ENCODE peak calls at places on chromosomes 7 and 10, in five cellular contexts. D is KBM-7, R is skeletal muscle cell, E is progenitor cell of endocrine pancreas, S is tibial artery. Y is an unnamed sample.

GRCh38 chr10:73991846-73992245 is 6.1 kb upstream of the VCL start:
- DNase-seq in D (peak; percentile 92), R (no peak), E (no peak), S (peak; percentile 35), Y (no peak)

GRCh38 chr7:2555121-2556052 is at the start of gene BRAT1:
- DNase-seq in D (peak; percentile 95), R (peak; percentile 71), E (peak; percentile 94), S (peak; percentile 97), Y (peak; percentile 91)

GRCh38 chr7:140734096-140734495 is 37.6 kb downstream of the NDUFB2 start:
- DNase-seq in D (no peak), R (no peak), E (no peak), S (no peak), Y (no peak)

GRCh38 chr10:118763202-118763988 is 8.6 kb upstream of the CACUL1 start:
- DNase-seq in D (no peak), R (no peak), E (no peak), S (no peak), Y (no peak)

GRCh38 chr10:12476661-12477060 is 127.3 kb downstream of the CAMK1D start:
- DNase-seq in D (no peak), R (no peak), E (no peak), S (no peak), Y (no peak)

GRCh38 chr10:98030093-98030821 is at the start of gene CRTAC1:
- DNase-seq in D (peak; percentile 20), R (no peak), E (peak; percentile 54), S (peak; percentile 60), Y (peak; percentile 82)

GRCh38 chr7:22786290-22786932 is 36.2 kb downstream of the TOMM7 start:
- DNase-seq in D (no peak), R (no peak), E (no peak), S (no peak), Y (no peak)

GRCh38 chr10:69456880-69457693 is 5.8 kb downstream of the TSPAN15 start:
- DNase-seq in D (no peak), R (no peak), E (no peak), S (no peak), Y (no peak)

GRCh38 chr10:14507156-14507555 is 176.4 kb upstream of the FRMD4A start:
- DNase-seq in D (peak; percentile 49), R (no peak), E (no peak), S (no peak), Y (no peak)

GRCh38 chr7:134720091-134720935 is 59.1 kb upstream of the CALD1 start:
- DNase-seq in D (no peak), R (no peak), E (no peak), S (no peak), Y (no peak)

GRCh38 chr7:131537581-131537980 is 18.8 kb downstream of the PODXL start:
- DNase-seq in D (no peak), R (no peak), E (no peak), S (no peak), Y (no peak)

GRCh38 chr7:85135931-85136330 is 50.9 kb downstream of the SEMA3D start:
- DNase-seq in D (no peak), R (peak; percentile 50), E (no peak), S (no peak), Y (no peak)

GRCh38 chr7:151126500-151127137 is 40.3 kb downstream of the AGAP3 start:
- DNase-seq in D (no peak), R (no peak), E (no peak), S (no peak), Y (no peak)

GRCh38 chr7:65381742-65382141 is 8.1 kb downstream of the ZNF92 start:
- DNase-seq in D (no peak), R (no peak), E (no peak), S (no peak), Y (no peak)

GRCh38 chr7:121394709-121395140 is 1.4 kb downstream of the FAM3C start:
- DNase-seq in D (no peak), R (no peak), E (no peak), S (no peak), Y (no peak)

GRCh38 chr7:33757563-33758165 is 147.7 kb upstream of the BMPER start:
- DNase-seq in D (peak; percentile 37), R (no peak), E (no peak), S (peak; percentile 46), Y (peak; percentile 19)

GRCh38 chr10:122034149-122034756 is 45.3 kb downstream of the TACC2 start:
- DNase-seq in D (no peak), R (no peak), E (no peak), S (no peak), Y (peak; percentile 11)

GRCh38 chr7:2512179-2512644 is 7.4 kb upstream of the LFNG start:
- DNase-seq in D (no peak), R (no peak), E (no peak), S (no peak), Y (no peak)

GRCh38 chr10:126391162-126391880 is 3.0 kb upstream of the ADAM12 start:
- DNase-seq in D (no peak), R (peak; percentile 58), E (no peak), S (no peak), Y (no peak)

GRCh38 chr10:89390875-89391576 is 1.4 kb upstream of the IFIT1 start:
- DNase-seq in D (no peak), R (no peak), E (no peak), S (no peak), Y (no peak)

GRCh38 chr10:49633327-49634045 is 19.6 kb downstream of the CHAT start:
- DNase-seq in D (no peak), R (no peak), E (no peak), S (no peak), Y (no peak)

GRCh38 chr10:133191651-133192050 is 31.6 kb downstream of the KNDC1 start:
- DNase-seq in D (no peak), R (no peak), E (no peak), S (no peak), Y (no peak)